ENCODE peak calls at places on chromosomes 6 and 20, in nine cellular contexts. X, A, P, K, E, N, J, L and O are unnamed samples.

GRCh38 chr20:22407237-22408193 is 176.9 kb downstream of the FOXA2 start:
- DNase-seq in A (no peak), N (no peak), L (no peak), J (no peak), E (no peak), P (no peak), X (no peak), K (no peak), O (no peak)

GRCh38 chr6:114452785-114453401 is 110.1 kb upstream of the HS3ST5 start:
- DNase-seq in X (no peak), L (no peak), N (no peak), E (no peak), J (no peak), P (no peak), A (no peak), K (no peak), O (no peak)

GRCh38 chr6:154156135-154156948 is 117.3 kb downstream of the OPRM1 start:
- DNase-seq in P (peak; percentile 52), N (peak; percentile 92), K (peak; percentile 83), E (no peak), J (peak; percentile 25), L (no peak), A (peak; percentile 58), X (peak; percentile 21), O (peak; percentile 23)

GRCh38 chr20:43559147-43559477 is 285 bp downstream of the SGK2 start:
- DNase-seq in K (no peak), N (no peak), E (no peak), J (no peak), X (no peak), L (no peak), P (no peak), A (no peak), O (no peak)

GRCh38 chr6:62640749-62641148 is 354.7 kb upstream of the KHDRBS2 start:
- DNase-seq in J (no peak), X (no peak), E (no peak), K (no peak), L (no peak), P (no peak), A (no peak), N (peak; percentile 3), O (no peak)

GRCh38 chr20:63635431-63636141 is 8.7 kb upstream of the GMEB2 start:
- DNase-seq in P (no peak), K (peak; percentile 95), A (peak; percentile 50), X (no peak), N (peak; percentile 94), L (no peak), E (no peak), J (no peak), O (no peak)

GRCh38 chr6:109714156-109714555 is 23.1 kb downstream of the FIG4 start:
- DNase-seq in X (no peak), P (no peak), K (no peak), N (no peak), A (no peak), L (no peak), J (no peak), E (no peak), O (no peak)

GRCh38 chr6:163647624-163648023 is 233.1 kb downstream of the QKI start:
- DNase-seq in P (no peak), X (no peak), K (no peak), L (no peak), E (no peak), A (no peak), J (no peak), N (no peak), O (no peak)

GRCh38 chr6:105917038-105917695 is 169.0 kb upstream of the PRDM1 start:
- DNase-seq in J (no peak), P (no peak), E (no peak), X (no peak), K (no peak), L (no peak), N (no peak), A (no peak), O (no peak)

DNA sequence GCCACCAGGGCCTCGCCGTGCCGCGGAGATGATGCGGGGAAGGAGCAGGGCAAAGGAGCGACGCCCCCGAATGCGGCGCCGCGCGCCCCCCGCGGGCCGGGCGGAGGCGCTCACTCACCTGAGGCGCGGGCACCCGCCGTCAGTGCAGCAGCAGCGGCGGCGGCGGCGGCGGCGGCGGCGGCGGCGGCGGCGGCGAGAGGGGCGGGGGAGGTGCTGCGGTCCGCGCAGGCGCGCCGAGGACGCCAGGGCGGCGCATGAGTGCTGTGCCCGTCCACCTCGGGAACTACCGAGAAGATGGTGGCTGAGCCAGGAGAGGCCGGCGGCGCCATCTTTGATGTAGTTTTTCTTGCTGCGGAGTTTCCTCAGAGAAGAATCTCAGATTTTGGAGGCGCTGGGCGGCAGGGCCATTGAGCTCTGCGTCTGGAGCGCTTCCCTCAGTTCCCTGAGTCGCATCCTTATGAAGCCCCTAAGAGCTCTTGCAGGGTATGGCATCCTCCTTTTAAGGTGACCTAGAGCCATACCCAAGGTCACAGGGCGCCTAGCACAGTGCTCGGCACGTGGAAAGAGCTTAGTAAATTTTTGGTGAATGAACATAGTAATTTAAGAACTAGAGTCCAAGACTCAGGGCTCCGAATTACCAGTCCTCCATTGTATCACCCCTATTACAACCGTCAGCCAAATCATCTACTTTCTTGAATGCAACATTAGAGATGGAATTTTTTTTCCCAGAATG is at the start of gene NDRG3:
- DNase-seq in P (peak; percentile 78), X (peak; percentile 89), L (peak; percentile 98), A (peak; percentile 97), N (peak; percentile 96), J (peak; percentile 94), E (peak; percentile 98), K (peak; percentile 99), O (peak; percentile 94)
- TF ChIP-seq POLR2A in P (peak; percentile 26), X (no peak), L (no peak), A (peak; percentile 22), N (peak; percentile 46), J (no peak), E (peak; percentile 45), K (no peak), O (no peak)

GRCh38 chr6:54404791-54405190 is 96.5 kb downstream of the TINAG start:
- DNase-seq in X (no peak), P (no peak), A (no peak), L (no peak), N (no peak), K (no peak), J (no peak), E (no peak), O (no peak)

DNA sequence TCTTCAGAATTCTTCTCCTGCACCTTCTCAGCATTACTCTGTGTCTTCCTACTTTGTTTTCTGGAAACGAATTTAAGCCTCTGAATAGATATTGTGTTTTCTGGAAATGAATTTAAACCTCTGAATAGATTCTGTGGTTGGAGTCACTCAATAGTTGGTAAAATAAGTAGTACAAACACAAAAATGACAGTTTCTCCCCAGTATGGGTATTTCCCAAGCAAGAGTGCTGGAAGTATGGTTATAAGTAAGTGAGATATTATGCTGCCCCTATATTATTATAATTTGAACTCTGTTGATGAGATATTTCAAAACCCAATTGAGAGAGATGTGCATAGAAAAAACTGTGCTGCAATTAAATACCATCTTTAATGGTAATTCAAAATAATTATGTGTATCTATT is 94.9 kb downstream of the TINAG start:
- DNase-seq in X (no peak), L (no peak), N (no peak), P (no peak), K (no peak), A (no peak), E (no peak), J (no peak), O (no peak)
- TF ChIP-seq POLR2A in X (no peak), L (no peak), N (no peak), P (no peak), K (no peak), A (no peak), E (no peak), J (no peak), O (no peak)

DNA sequence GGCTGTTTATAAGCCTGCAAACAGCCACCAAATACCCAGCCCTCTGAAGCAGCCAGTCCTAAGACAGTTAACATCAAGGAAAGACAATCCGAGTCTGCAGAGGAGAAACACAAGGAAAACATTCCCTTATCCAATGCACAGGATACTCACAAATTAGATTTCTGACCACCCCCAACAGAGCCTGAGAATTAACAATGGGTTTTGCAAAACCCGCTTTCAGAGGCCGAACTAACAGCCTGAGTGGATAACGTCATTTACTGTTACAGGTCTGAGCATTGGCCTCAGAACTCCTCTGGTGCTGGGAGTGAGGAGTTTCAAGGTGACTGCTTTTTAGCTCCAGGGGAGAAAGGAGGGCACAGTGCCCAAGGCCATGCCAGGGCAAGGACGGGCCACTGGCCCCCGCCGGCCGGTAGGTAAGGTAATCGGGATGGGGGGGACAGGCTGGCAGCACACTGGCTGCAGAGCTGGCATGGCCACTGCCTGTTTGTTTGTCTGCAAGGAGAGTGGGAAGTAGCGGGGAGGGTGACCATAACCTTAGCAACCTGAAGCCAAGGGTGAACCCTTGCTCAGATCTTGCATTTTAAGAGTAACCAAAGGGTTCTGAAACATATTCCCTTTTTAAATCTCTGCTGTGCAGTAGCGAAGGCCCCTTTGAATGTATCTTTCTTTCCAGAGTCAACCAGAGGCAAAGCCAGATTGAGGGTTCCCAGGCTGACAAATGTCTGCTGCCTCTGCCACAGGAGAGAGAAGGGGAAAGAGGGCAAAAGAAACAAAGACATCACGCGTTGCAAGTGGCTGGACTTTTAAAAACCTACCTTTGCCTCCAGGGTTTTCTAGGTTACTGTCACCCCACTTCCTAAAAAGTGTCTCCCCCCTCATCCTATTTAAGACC is 3.9 kb downstream of the ZMYND8 start:
- DNase-seq in L (no peak), X (no peak), P (no peak), K (peak; percentile 87), N (peak; percentile 89), E (no peak), J (peak; percentile 51), A (peak; percentile 95), O (no peak)
- TF ChIP-seq POLR2A in L (no peak), X (no peak), P (no peak), K (no peak), N (peak; percentile 77), E (no peak), J (no peak), A (peak; percentile 70), O (peak; percentile 7)

GRCh38 chr20:3485913-3486312 is 15.1 kb downstream of the ATRN start:
- DNase-seq in X (no peak), L (no peak), K (no peak), N (no peak), J (no peak), P (no peak), E (no peak), A (no peak), O (no peak)

GRCh38 chr20:3479759-3480615 is 9.2 kb downstream of the ATRN start:
- DNase-seq in J (no peak), A (no peak), L (no peak), K (no peak), N (no peak), X (no peak), E (no peak), P (no peak), O (no peak)

GRCh38 chr20:3486850-3487249 is 16.0 kb downstream of the ATRN start:
- DNase-seq in P (no peak), A (no peak), N (no peak), L (no peak), E (no peak), J (no peak), X (no peak), K (no peak), O (no peak)

GRCh38 chr20:3483784-3484183 is 13.0 kb downstream of the ATRN start:
- DNase-seq in X (no peak), A (no peak), P (no peak), E (no peak), K (no peak), J (no peak), N (no peak), L (no peak), O (no peak)

DNA sequence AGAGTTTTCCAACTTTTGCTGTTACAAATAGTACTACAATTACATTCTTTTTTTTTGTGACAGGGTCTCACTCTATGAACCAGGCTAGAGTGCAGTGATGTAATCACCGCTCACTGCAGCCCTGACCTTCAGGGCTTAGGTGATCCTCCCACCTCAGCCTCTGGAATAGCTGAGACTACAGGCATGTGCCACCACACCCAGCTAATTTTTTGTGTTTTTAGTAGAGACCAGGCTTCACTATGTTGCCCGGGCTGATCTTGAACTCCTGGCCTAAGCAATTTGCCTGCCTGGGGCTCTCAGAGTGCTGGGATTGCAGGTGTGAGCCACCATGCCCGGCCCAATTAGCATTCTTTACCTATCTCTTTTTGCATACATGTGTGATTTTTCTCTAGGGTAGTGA is 12.5 kb downstream of the ATRN start:
- DNase-seq in L (no peak), N (no peak), J (no peak), P (no peak), E (no peak), A (no peak), K (no peak), X (no peak), O (no peak)
- TF ChIP-seq POLR2A in L (no peak), N (no peak), J (no peak), P (no peak), E (no peak), A (no peak), K (no peak), X (no peak), O (no peak)